ENCODE peak calls at places on chromosomes 16 and 17, in five cellular contexts. X is fibroblast of mammary gland, J is astrocyte, B is breast epithelium, N is mammary epithelial cell. S is an unnamed sample.

GRCh38 chr17:50407921-50408320 is 10.6 kb upstream of the LRRC59 start:
- DNase-seq in X (no peak), N (no peak), B (no peak), J (no peak), S (no peak)

GRCh38 chr16:29745126-29745852 is 501 bp downstream of the C16orf54 start:
- DNase-seq in J (no peak), B (no peak), N (no peak), X (no peak), S (peak; percentile 68)

GRCh38 chr16:89312598-89313299 is 95.2 kb downstream of the ZNF778 start:
- DNase-seq in N (no peak), J (no peak), X (no peak), B (no peak), S (no peak)

GRCh38 chr17:40484973-40485530 is 16.4 kb downstream of the TNS4 start:
- DNase-seq in J (no peak), B (no peak), N (peak; percentile 1), X (no peak), S (peak; percentile 2)

GRCh38 chr17:39813631-39814030 is 50.5 kb downstream of the IKZF3 start:
- DNase-seq in J (no peak), N (no peak), X (no peak), B (no peak), S (no peak)

GRCh38 chr17:38559025-38559879 is 46.5 kb downstream of the SRCIN1 start:
- DNase-seq in J (peak; percentile 7), B (peak; percentile 76), X (peak; percentile 74), N (peak; percentile 90), S (peak; percentile 97)

GRCh38 chr16:25126820-25127232 is 15.3 kb downstream of the LCMT1 start:
- DNase-seq in J (peak; percentile 91), B (no peak), N (peak; percentile 93), X (peak; percentile 91), S (no peak)

GRCh38 chr17:80243526-80244433 is 16.9 kb upstream of the RNF213 start:
- DNase-seq in B (no peak), J (no peak), X (no peak), N (no peak), S (peak; percentile 63)

GRCh38 chr16:89360760-89361435 is 129.5 kb downstream of the ANKRD11 start:
- DNase-seq in X (no peak), B (no peak), N (no peak), J (no peak), S (peak; percentile 80)

GRCh38 chr17:78360371-78361226 is 722 bp upstream of the SOCS3 start:
- DNase-seq in X (peak; percentile 79), B (peak; percentile 97), J (no peak), N (peak; percentile 81), S (peak; percentile 98)

GRCh38 chr17:43734376-43734775 is 24.2 kb downstream of the SOST start:
- DNase-seq in J (peak; percentile 95), N (peak; percentile 69), X (peak; percentile 88), B (no peak), S (peak; percentile 10)

GRCh38 chr16:83953796-83954576 is 946 bp downstream of the OSGIN1 start:
- DNase-seq in J (peak; percentile 18), N (peak; percentile 49), X (peak; percentile 30), B (no peak), S (no peak)

GRCh38 chr17:60905709-60906108 is 228.1 kb downstream of the BCAS3 start:
- DNase-seq in N (no peak), B (no peak), X (no peak), J (no peak), S (no peak)

GRCh38 chr17:78532922-78533640 is 44.1 kb downstream of the DNAH17 start:
- DNase-seq in N (peak; percentile 95), J (peak; percentile 83), X (peak; percentile 92), B (no peak), S (peak; percentile 39)

GRCh38 chr17:37107406-37108083 is 158.8 kb downstream of the AATF start:
- DNase-seq in B (peak; percentile 81), X (peak; percentile 47), J (peak; percentile 65), N (peak; percentile 76), S (no peak)

GRCh38 chr17:81516439-81516838 is 3.8 kb upstream of the ACTG1 start:
- DNase-seq in B (no peak), J (no peak), X (no peak), N (no peak), S (peak; percentile 71)

GRCh38 chr17:37820313-37821024 is 75.6 kb upstream of the HNF1B start:
- DNase-seq in N (no peak), B (no peak), J (no peak), X (no peak), S (no peak)

GRCh38 chr16:1379054-1379862 is 27.5 kb downstream of the GNPTG start:
- DNase-seq in B (peak; percentile 86), J (peak; percentile 40), X (peak; percentile 74), N (peak; percentile 85), S (peak; percentile 97)

GRCh38 chr17:319266-319665 is 33.3 kb downstream of the RPH3AL start:
- DNase-seq in J (no peak), N (no peak), X (no peak), B (no peak), S (peak; percentile 66)

GRCh38 chr16:17303101-17303500 is 167.7 kb downstream of the XYLT1 start:
- DNase-seq in X (no peak), B (no peak), J (no peak), N (no peak), S (no peak)

GRCh38 chr16:26665166-26665939 is 401.4 kb upstream of the C16orf82 start:
- DNase-seq in J (no peak), B (no peak), X (no peak), N (no peak), S (no peak)

GRCh38 chr17:47868134-47868533 is 17.2 kb upstream of the SP6 start:
- DNase-seq in N (no peak), X (no peak), J (no peak), B (no peak), S (no peak)

GRCh38 chr17:2723997-2724782 is 12.6 kb upstream of the CLUH start:
- DNase-seq in X (no peak), N (no peak), B (no peak), J (no peak), S (peak; percentile 88)

DNA sequence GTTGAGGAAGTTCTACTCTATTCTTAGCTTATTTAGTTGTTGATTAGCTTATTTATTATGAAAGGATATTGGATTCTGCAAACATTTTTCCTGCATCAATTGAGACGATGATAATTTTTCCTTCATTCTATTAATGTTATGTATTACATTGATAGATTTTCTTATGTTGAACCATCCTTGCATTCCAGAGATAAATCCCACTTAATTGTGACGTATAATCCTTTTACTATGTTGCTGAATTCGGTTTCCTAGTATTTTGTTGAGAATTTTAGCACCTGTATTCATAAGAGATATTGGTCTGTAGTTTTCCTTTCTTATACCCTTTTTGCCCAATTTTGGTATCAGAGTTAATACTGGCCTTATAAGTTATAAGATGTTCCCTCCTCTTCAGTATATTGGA is 47.6 kb upstream of the BRD7 start:
- DNase-seq in J (no peak), X (no peak), B (no peak), N (no peak), S (no peak)
- H3K4me3 ChIP-seq in J (no peak overlapping the region), X (no peak overlapping the region), B (no peak overlapping the region), N (no peak overlapping the region), S (no peak overlapping the region)

GRCh38 chr17:73091410-73091769 is 1.1 kb downstream of the SLC39A11 start:
- DNase-seq in X (no peak), J (no peak), N (no peak), B (no peak), S (no peak)
- H3K4me3 ChIP-seq in X (peak overlapping the region; percentile 79), J (peak overlapping the region; percentile 66), N (peak overlapping the region; percentile 66), B (peak overlapping the region; percentile 73), S (peak overlapping the region; percentile 73)

DNA sequence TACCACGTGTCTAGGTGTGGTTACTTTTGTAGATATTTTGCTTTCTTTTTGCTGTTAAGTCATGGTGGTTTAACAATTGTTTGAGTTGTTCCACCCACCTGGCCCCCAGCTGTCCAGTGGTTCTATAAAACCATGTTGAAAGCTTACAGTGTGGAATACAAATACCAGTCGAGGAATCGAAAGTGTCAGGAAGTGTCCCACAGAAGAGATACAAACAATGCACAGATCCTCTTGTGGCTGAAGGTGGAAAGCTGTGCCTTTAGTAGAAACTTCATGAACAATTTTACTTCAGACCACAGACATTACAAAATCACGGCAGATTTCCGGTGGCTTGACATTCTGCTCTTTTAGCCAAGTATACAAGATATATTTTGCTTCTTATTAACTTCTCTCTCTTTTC is 782.4 kb upstream of the SOX9 start:
- DNase-seq in B (no peak), J (peak; percentile 65), N (peak; percentile 70), X (peak; percentile 29), S (no peak)
- H3K4me3 ChIP-seq in B (no peak overlapping the region), J (no peak overlapping the region), N (peak overlapping the region; percentile 17), X (no peak overlapping the region), S (no peak overlapping the region)

GRCh38 chr16:66996324-66996982 is 8.1 kb downstream of the CES4A start:
- DNase-seq in B (no peak), X (peak; percentile 94), J (peak; percentile 52), N (peak; percentile 66), S (peak; percentile 85)

GRCh38 chr16:66996983-66997358 is 8.6 kb downstream of the CES4A start:
- DNase-seq in X (no peak), N (no peak), J (no peak), B (no peak), S (no peak)

GRCh38 chr16:67001159-67001486 is 12.7 kb downstream of the CES4A start:
- DNase-seq in N (no peak), B (no peak), X (no peak), J (no peak), S (no peak)

GRCh38 chr16:67001726-67002125 is 13.3 kb downstream of the CES4A start:
- DNase-seq in X (no peak), B (no peak), N (no peak), J (no peak), S (no peak)

GRCh38 chr16:67000384-67001158 is 12.2 kb downstream of the CES4A start:
- DNase-seq in X (no peak), J (no peak), B (peak; percentile 62), N (no peak), S (peak; percentile 87)
- H3K4me3 ChIP-seq in X (peak overlapping the region; percentile 44), J (peak overlapping the region; percentile 58), B (peak overlapping the region; percentile 39), N (peak overlapping the region; percentile 37), S (peak overlapping the region; percentile 63)

GRCh38 chr16:14307623-14308356 is 236.7 kb downstream of the MRTFB start:
- DNase-seq in J (no peak), B (no peak), X (peak; percentile 71), N (peak; percentile 64), S (no peak)

GRCh38 chr16:14307059-14307531 is 236.0 kb downstream of the MRTFB start:
- DNase-seq in X (no peak), N (no peak), B (no peak), J (no peak), S (no peak)

GRCh38 chr16:14309906-14310305 is 238.8 kb downstream of the MRTFB start:
- DNase-seq in X (peak; percentile 76), N (peak; percentile 86), J (peak; percentile 67), B (no peak), S (no peak)

GRCh38 chr16:14309001-14309886 is 238.1 kb downstream of the MRTFB start:
- DNase-seq in J (no peak), B (peak; percentile 76), N (peak; percentile 81), X (no peak), S (no peak)

DNA sequence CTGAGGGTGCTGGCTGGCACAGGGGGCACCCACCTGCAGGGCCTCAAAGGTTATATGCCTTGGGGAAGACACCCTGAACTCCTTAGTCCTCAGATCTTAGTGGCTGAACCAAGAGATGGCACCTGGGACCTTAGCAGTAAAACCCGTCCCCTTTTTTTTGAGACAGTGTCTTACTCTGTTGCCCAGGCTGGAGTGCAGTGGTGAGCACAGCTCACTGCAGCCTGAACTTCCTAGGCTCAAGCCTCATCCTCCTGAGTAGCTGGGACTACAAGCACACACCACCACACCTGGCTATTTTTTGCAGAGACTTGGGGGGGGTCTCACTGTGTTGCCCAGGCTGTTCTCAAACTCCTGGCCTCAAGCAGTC is 237.2 kb downstream of the MRTFB start:
- DNase-seq in X (no peak), J (no peak), N (no peak), B (no peak), S (no peak)
- H3K4me3 ChIP-seq in X (no peak overlapping the region), J (no peak overlapping the region), N (no peak overlapping the region), B (no peak overlapping the region), S (no peak overlapping the region)

S was measured in kidney.